ENCODE peak calls at places on chromosome 19, in four cellular contexts. V, G, K and A are unnamed samples.

GRCh38 chr19:46715620-46716012 is 1.3 kb downstream of the PRKD2 start:
- DNase-seq in V (no peak), G (no peak), K (no peak), A (no peak)

GRCh38 chr19:4636151-4636717 is 3.1 kb upstream of the TNFAIP8L1 start:
- DNase-seq in V (no peak), G (no peak), K (peak; percentile 85), A (peak; percentile 68)

GRCh38 chr19:30881986-30882385 is 467.2 kb downstream of the TSHZ3 start:
- DNase-seq in V (no peak), G (no peak), K (no peak), A (no peak)

GRCh38 chr19:46650445-46650844 is 10.5 kb downstream of the DACT3 start:
- DNase-seq in V (no peak), G (no peak), K (no peak), A (no peak)

GRCh38 chr19:46931197-46931596 is 70.4 kb downstream of the ARHGAP35 start:
- DNase-seq in V (no peak), G (no peak), K (no peak), A (no peak)

GRCh38 chr19:57302727-57303401 is 17.4 kb upstream of the ZNF543 start:
- DNase-seq in V (no peak), G (no peak), K (no peak), A (no peak)

GRCh38 chr19:38695832-38696732 is 48.2 kb downstream of the CAPN12 start:
- DNase-seq in V (no peak), G (no peak), K (no peak), A (peak; percentile 18)

GRCh38 chr19:36939153-36939552 is 23.0 kb downstream of the ZNF568 start:
- DNase-seq in V (no peak), G (no peak), K (no peak), A (no peak)

GRCh38 chr19:41734156-41734555 is 21.2 kb upstream of the CEACAM6 start:
- DNase-seq in V (no peak), G (no peak), K (no peak), A (no peak)

GRCh38 chr19:16024266-16025107 is 51.8 kb upstream of the TPM4 start:
- DNase-seq in V (no peak), G (no peak), K (no peak), A (no peak)

GRCh38 chr19:33323093-33323820 is 20.9 kb upstream of the CEBPA start:
- DNase-seq in V (no peak), G (no peak), K (no peak), A (no peak)

GRCh38 chr19:24000656-24001055 is 86.0 kb downstream of the ZNF726 start:
- DNase-seq in V (no peak), G (no peak), K (no peak), A (no peak)

GRCh38 chr19:43956827-43957226 is 5.8 kb downstream of the ZNF221 start:
- DNase-seq in V (no peak), G (no peak), K (no peak), A (peak; percentile 20)

GRCh38 chr19:32287811-32288227 is 57.6 kb upstream of the ZNF507 start:
- DNase-seq in V (peak; percentile 68), G (peak; percentile 10), K (peak; percentile 21), A (peak; percentile 25)

GRCh38 chr19:55325172-55325571 is at the start of gene TMEM150B:
- DNase-seq in V (no peak), G (no peak), K (peak; percentile 54), A (no peak)

GRCh38 chr19:15124572-15125231 is 17.5 kb downstream of the SYDE1 start:
- DNase-seq in V (no peak), G (no peak), K (peak; percentile 34), A (peak; percentile 21)

GRCh38 chr19:35262101-35262761 is 6.5 kb upstream of the USF2 start:
- DNase-seq in V (no peak), G (no peak), K (no peak), A (no peak)

GRCh38 chr19:11286312-11286974 is 9.5 kb upstream of the TSPAN16 start:
- DNase-seq in V (peak; percentile 39), G (peak; percentile 11), K (no peak), A (no peak)

GRCh38 chr19:10230904-10231623 is at the start of gene S1PR2:
- DNase-seq in V (peak; percentile 48), G (peak; percentile 49), K (peak; percentile 93), A (peak; percentile 92)

GRCh38 chr19:31351212-31352193 is 2.3 kb upstream of the TSHZ3 start:
- DNase-seq in V (peak; percentile 51), G (no peak), K (no peak), A (no peak)

GRCh38 chr19:13606156-13606555 is 99.9 kb upstream of the CACNA1A start:
- DNase-seq in V (no peak), G (no peak), K (no peak), A (no peak)

GRCh38 chr19:13613447-13613846 is 107.2 kb upstream of the CACNA1A start:
- DNase-seq in V (no peak), G (no peak), K (no peak), A (no peak)

GRCh38 chr19:13604902-13605586 is 98.8 kb upstream of the CACNA1A start:
- DNase-seq in V (no peak), G (no peak), K (no peak), A (no peak)

GRCh38 chr19:13611596-13611995 is 105.3 kb upstream of the CACNA1A start:
- DNase-seq in V (no peak), G (no peak), K (no peak), A (no peak)

DNA sequence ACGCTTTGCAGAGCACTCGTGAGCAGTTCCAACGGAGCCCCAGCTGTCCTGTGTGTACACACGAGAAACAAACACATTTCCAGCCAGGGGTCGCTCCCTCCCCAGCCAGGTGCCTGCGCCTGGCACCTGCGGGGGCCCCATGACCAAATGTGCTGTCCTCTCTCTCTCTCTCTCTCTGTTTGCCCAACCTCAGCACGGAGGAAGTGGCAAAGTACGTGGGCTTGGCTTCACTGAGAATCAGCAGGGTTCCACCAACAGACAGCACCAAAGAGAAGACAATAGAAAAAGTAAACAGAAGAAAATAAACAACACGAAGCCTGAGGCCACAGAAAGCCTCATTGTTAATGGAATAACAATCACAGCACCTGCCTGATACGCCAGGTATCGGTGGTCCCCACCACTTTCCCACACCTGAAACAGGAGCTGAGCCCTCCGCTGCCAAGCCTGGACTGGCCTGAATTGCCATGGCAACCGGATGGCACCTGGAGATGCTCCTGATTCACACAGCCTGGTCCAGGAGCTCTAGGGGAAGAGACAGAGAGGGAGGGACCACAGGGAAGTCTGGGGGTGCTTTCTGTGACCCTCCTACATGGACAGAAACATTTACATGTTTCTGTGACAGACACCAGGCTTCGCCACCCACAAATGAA is 103.9 kb upstream of the CACNA1A start:
- DNase-seq in V (no peak), G (no peak), K (no peak), A (no peak)
- TF ChIP-seq CTCF in V (no peak), G (no peak), K (peak; percentile 25), A (no peak)

GRCh38 chr19:49931293-49932040 is 2.2 kb upstream of the NUP62 start:
- DNase-seq in V (no peak), G (no peak), K (no peak), A (no peak)

GRCh38 chr19:49929121-49929610 is at the start of the genes ATF5 and NUP62:
- DNase-seq in V (peak; percentile 52), G (no peak), K (peak; percentile 97), A (peak; percentile 93)

GRCh38 chr19:49929611-49930482 is 543 bp upstream of the NUP62 start:
- DNase-seq in V (peak; percentile 94), G (peak; percentile 93), K (peak; percentile 90), A (peak; percentile 99)

GRCh38 chr19:49932041-49932451 is 2.7 kb upstream of the NUP62 start:
- DNase-seq in V (no peak), G (no peak), K (no peak), A (no peak)

GRCh38 chr19:49930483-49931011 is 1.2 kb upstream of the NUP62 start:
- DNase-seq in V (no peak), G (no peak), K (peak; percentile 78), A (no peak)
- H3K4me3 ChIP-seq in V (no peak overlapping the region), G (peak overlapping the region; percentile 94), K (peak overlapping the region; percentile 55), A (peak overlapping the region; percentile 82)

GRCh38 chr19:7927605-7928333 is 1.8 kb upstream of the CTXN1 start:
- DNase-seq in V (no peak), G (no peak), K (no peak), A (no peak)

GRCh38 chr19:7926727-7927604 is 1.0 kb upstream of the CTXN1 start:
- DNase-seq in V (no peak), G (no peak), K (no peak), A (no peak)

GRCh38 chr19:7924651-7925170 is 1.2 kb downstream of the CTXN1 start:
- DNase-seq in V (no peak), G (no peak), K (no peak), A (no peak)

GRCh38 chr19:7925171-7925837 is 631 bp downstream of the CTXN1 start:
- DNase-seq in V (peak; percentile 63), G (no peak), K (peak; percentile 76), A (peak; percentile 84)

GRCh38 chr19:7926021-7926726 is at the start of gene CTXN1:
- DNase-seq in V (no peak), G (no peak), K (peak; percentile 87), A (peak; percentile 72)
- TF ChIP-seq CTCF in V (peak; percentile 5), G (peak; percentile 7), K (peak; percentile 16), A (no peak)

GRCh38 chr19:2952953-2953481 is 8.2 kb upstream of the ZNF77 start:
- DNase-seq in V (no peak), G (no peak), K (no peak), A (peak; percentile 49)
- H3K4me3 ChIP-seq in V (no peak overlapping the region), G (peak overlapping the region; percentile 10), K (no peak overlapping the region), A (no peak overlapping the region)

DNA sequence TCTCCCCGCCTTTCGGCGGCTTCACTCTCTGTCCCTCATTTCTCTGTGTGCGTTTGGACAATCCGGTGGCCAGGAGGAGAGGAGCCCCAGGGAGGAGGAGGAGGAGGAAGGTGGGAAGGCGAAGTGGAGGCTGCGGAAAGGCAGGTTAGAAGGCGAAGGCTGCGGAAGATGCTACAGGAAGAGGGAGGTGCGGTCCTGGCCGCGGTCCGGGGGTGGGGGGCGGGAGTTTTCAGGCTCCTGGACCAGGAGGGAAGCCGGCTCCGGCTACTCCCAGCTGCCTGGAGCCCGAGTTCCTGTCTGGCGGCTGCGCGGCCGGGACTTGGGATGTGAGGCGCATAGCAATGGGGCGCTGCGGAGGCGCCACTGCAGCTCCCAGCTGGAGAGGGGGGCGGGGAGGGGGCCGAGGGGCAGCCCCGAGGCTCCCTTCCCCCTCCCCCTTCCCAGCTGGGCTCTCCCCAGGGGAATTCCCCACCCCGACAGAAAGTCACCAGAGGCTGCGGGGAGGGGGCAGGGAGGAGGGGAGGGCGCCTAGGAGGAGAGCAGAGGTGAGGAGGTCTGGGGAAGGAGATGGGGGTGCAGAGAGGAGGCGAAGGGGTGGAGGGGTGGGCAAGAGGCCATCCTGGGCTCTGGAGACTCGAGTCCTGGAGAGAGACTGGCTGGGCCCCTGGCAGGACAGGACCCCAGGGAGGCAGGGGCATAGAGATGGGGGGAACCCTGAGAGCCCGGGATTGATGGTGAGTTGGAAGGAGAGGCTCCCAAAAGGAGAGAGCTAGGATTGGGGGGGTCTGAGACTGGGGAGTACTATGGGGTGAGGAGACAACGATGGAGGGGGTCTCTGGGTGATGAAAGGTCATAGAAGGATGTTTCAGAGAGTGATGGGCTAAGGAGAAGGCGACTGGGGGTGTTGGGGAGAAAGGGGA is 2.0 kb downstream of the LRRC4B start:
- DNase-seq in V (no peak), G (no peak), K (no peak), A (peak; percentile 16)
- TF ChIP-seq CTCF in V (no peak), G (no peak), K (no peak), A (no peak)

DNA sequence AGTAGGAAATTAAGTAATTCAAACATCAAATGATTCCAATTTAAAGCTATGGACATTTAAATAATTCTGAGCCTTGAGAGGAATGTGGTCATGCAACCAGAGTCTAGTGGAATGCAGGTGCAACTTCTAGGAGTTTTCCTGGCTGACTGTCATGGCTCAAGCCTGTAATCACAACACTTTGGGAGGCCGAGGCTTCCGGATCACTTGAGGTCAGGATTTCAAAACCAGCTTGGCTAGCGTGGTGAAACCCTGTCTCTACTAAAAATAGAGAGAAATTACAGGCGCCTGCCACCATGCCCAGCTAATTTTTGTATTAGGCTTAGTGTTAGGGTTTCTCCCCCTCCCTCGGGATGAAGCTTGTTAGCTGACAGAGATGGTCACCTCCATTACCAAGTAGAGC is 6.4 kb downstream of the ZNF808 start:
- DNase-seq in V (no peak), G (no peak), K (no peak), A (no peak)
- H3K4me3 ChIP-seq in V (no peak overlapping the region), G (no peak overlapping the region), K (no peak overlapping the region), A (no peak overlapping the region)